ENCODE peak calls at places on chromosomes 4 and X, in ten cellular contexts. One of them, this sample, is unnamed.

GRCh38 chr4:153375303-153375702 is 30.8 kb downstream of the MND1 start:
- DNase-seq in CD4-positive, alpha-beta T cell: no peak
- DNase-seq in substantia nigra: no peak
- DNase-seq in glutamatergic neuron: no peak
- DNase-seq in epithelial cell of esophagus: no peak
- DNase-seq in right atrium auricular region: no peak
- DNase-seq in GM18507: no peak
- DNase-seq in ureter: no peak
- DNase-seq in SW480: no peak
- DNase-seq in activated naive CD4-positive, alpha-beta T cell treated with anti-CD3 and anti-CD28 coated beads for 36 hours: no peak
- DNase-seq in this sample: no peak

GRCh38 chr4:2424581-2424980 is 5.8 kb downstream of the CFAP99 start:
- DNase-seq in substantia nigra: no peak
- DNase-seq in ureter: no peak
- DNase-seq in epithelial cell of esophagus: no peak
- DNase-seq in GM18507: no peak
- DNase-seq in glutamatergic neuron: peak
- DNase-seq in SW480: no peak
- DNase-seq in activated naive CD4-positive, alpha-beta T cell treated with anti-CD3 and anti-CD28 coated beads for 36 hours: no peak
- DNase-seq in CD4-positive, alpha-beta T cell: no peak
- DNase-seq in right atrium auricular region: no peak
- DNase-seq in this sample: no peak

GRCh38 chr4:72496119-72496518 is 72.9 kb downstream of the ADAMTS3 start:
- DNase-seq in SW480: no peak
- DNase-seq in CD4-positive, alpha-beta T cell: no peak
- DNase-seq in activated naive CD4-positive, alpha-beta T cell treated with anti-CD3 and anti-CD28 coated beads for 36 hours: no peak
- DNase-seq in ureter: no peak
- DNase-seq in glutamatergic neuron: no peak
- DNase-seq in right atrium auricular region: no peak
- DNase-seq in substantia nigra: no peak
- DNase-seq in GM18507: no peak
- DNase-seq in epithelial cell of esophagus: peak
- DNase-seq in this sample: no peak

GRCh38 chr4:156294577-156294976 is 340.9 kb upstream of the CTSO start:
- DNase-seq in glutamatergic neuron: no peak
- DNase-seq in GM18507: no peak
- DNase-seq in substantia nigra: no peak
- DNase-seq in activated naive CD4-positive, alpha-beta T cell treated with anti-CD3 and anti-CD28 coated beads for 36 hours: no peak
- DNase-seq in SW480: peak
- DNase-seq in ureter: no peak
- DNase-seq in CD4-positive, alpha-beta T cell: no peak
- DNase-seq in right atrium auricular region: no peak
- DNase-seq in epithelial cell of esophagus: peak
- DNase-seq in this sample: peak

GRCh38 chrX:39194673-39195072 is 393.4 kb downstream of the MID1IP1 start:
- DNase-seq in substantia nigra: no peak
- DNase-seq in CD4-positive, alpha-beta T cell: no peak
- DNase-seq in activated naive CD4-positive, alpha-beta T cell treated with anti-CD3 and anti-CD28 coated beads for 36 hours: no peak
- DNase-seq in epithelial cell of esophagus: no peak
- DNase-seq in GM18507: no peak
- DNase-seq in SW480: no peak
- DNase-seq in glutamatergic neuron: no peak
- DNase-seq in ureter: no peak
- DNase-seq in right atrium auricular region: no peak
- DNase-seq in this sample: no peak

GRCh38 chr4:25401066-25401465 is 24.0 kb downstream of the ANAPC4 start:
- DNase-seq in GM18507: no peak
- DNase-seq in CD4-positive, alpha-beta T cell: no peak
- DNase-seq in SW480: no peak
- DNase-seq in ureter: no peak
- DNase-seq in activated naive CD4-positive, alpha-beta T cell treated with anti-CD3 and anti-CD28 coated beads for 36 hours: no peak
- DNase-seq in substantia nigra: no peak
- DNase-seq in glutamatergic neuron: no peak
- DNase-seq in epithelial cell of esophagus: no peak
- DNase-seq in right atrium auricular region: no peak
- DNase-seq in this sample: no peak

GRCh38 chrX:9902651-9903050 is 64.5 kb upstream of the CLDN34 start:
- DNase-seq in ureter: no peak
- DNase-seq in epithelial cell of esophagus: peak
- DNase-seq in right atrium auricular region: no peak
- DNase-seq in substantia nigra: no peak
- DNase-seq in CD4-positive, alpha-beta T cell: no peak
- DNase-seq in activated naive CD4-positive, alpha-beta T cell treated with anti-CD3 and anti-CD28 coated beads for 36 hours: no peak
- DNase-seq in SW480: no peak
- DNase-seq in glutamatergic neuron: no peak
- DNase-seq in GM18507: no peak
- DNase-seq in this sample: no peak

GRCh38 chr4:147355849-147356248 is 125.0 kb upstream of the EDNRA start:
- DNase-seq in ureter: no peak
- DNase-seq in activated naive CD4-positive, alpha-beta T cell treated with anti-CD3 and anti-CD28 coated beads for 36 hours: no peak
- DNase-seq in GM18507: no peak
- DNase-seq in CD4-positive, alpha-beta T cell: no peak
- DNase-seq in epithelial cell of esophagus: peak
- DNase-seq in substantia nigra: no peak
- DNase-seq in right atrium auricular region: no peak
- DNase-seq in glutamatergic neuron: no peak
- DNase-seq in SW480: no peak
- DNase-seq in this sample: no peak

GRCh38 chr4:126799971-126800722 is 832.6 kb upstream of the INTU start:
- DNase-seq in substantia nigra: no peak
- DNase-seq in glutamatergic neuron: no peak
- DNase-seq in activated naive CD4-positive, alpha-beta T cell treated with anti-CD3 and anti-CD28 coated beads for 36 hours: no peak
- DNase-seq in GM18507: no peak
- DNase-seq in epithelial cell of esophagus: no peak
- DNase-seq in right atrium auricular region: no peak
- DNase-seq in SW480: no peak
- DNase-seq in CD4-positive, alpha-beta T cell: no peak
- DNase-seq in ureter: no peak
- DNase-seq in this sample: no peak

GRCh38 chr4:97819314-97819713 is 324.0 kb downstream of the STPG2 start:
- DNase-seq in CD4-positive, alpha-beta T cell: no peak
- DNase-seq in right atrium auricular region: no peak
- DNase-seq in activated naive CD4-positive, alpha-beta T cell treated with anti-CD3 and anti-CD28 coated beads for 36 hours: no peak
- DNase-seq in ureter: no peak
- DNase-seq in epithelial cell of esophagus: peak
- DNase-seq in substantia nigra: no peak
- DNase-seq in glutamatergic neuron: no peak
- DNase-seq in GM18507: no peak
- DNase-seq in SW480: no peak
- DNase-seq in this sample: no peak